ENCODE peak calls at places on chromosomes 2 and 18, in six cellular contexts. H is choroid plexus epithelial cell, F is A549, S is endodermal cell, B is endothelial cell of umbilical vein, J is stomach. O is an unnamed sample.

GRCh38 chr18:60675801-60676200 is 303.2 kb upstream of the MC4R start:
- DNase-seq in H (no peak), F (no peak), S (no peak), B (no peak), J (peak; percentile 64), O (no peak)

GRCh38 chr2:50831666-50832065 is 200.3 kb downstream of the NRXN1 start:
- DNase-seq in H (no peak), F (no peak), S (no peak), B (no peak), J (no peak), O (no peak)

GRCh38 chr2:231890896-231891513 is 35.2 kb downstream of the NPPC start:
- DNase-seq in H (no peak), F (no peak), S (no peak), B (peak; percentile 13), J (no peak), O (no peak)

GRCh38 chr2:78290581-78291214 is 734.8 kb upstream of the REG3G start:
- DNase-seq in H (no peak), F (no peak), S (no peak), B (no peak), J (no peak), O (no peak)

GRCh38 chr2:181022652-181023051 is 42.2 kb downstream of the UBE2E3 start:
- DNase-seq in H (no peak), F (no peak), S (no peak), B (no peak), J (no peak), O (no peak)

GRCh38 chr2:50181212-50181611 is 850.7 kb downstream of the NRXN1 start:
- DNase-seq in H (no peak), F (no peak), S (no peak), B (no peak), J (no peak), O (no peak)

GRCh38 chr2:40043191-40043590 is 264.1 kb upstream of the THUMPD2 start:
- DNase-seq in H (peak; percentile 14), F (no peak), S (no peak), B (no peak), J (no peak), O (no peak)

GRCh38 chr2:96914332-96914731 is 44.5 kb upstream of the SEMA4C start:
- DNase-seq in H (no peak), F (no peak), S (no peak), B (no peak), J (no peak), O (no peak)

GRCh38 chr2:136238552-136239346 is 120.8 kb upstream of the CXCR4 start:
- DNase-seq in H (peak; percentile 71), F (no peak), S (peak; percentile 56), B (peak; percentile 89), J (no peak), O (no peak)

GRCh38 chr18:58694221-58694620 is 23.0 kb downstream of the MALT1 start:
- DNase-seq in H (no peak), F (no peak), S (no peak), B (no peak), J (no peak), O (no peak)

GRCh38 chr18:52152036-52152435 is 188.0 kb upstream of the DCC start:
- DNase-seq in H (peak; percentile 2), F (no peak), S (no peak), B (no peak), J (no peak), O (no peak)

GRCh38 chr2:98869868-98870267 is 66.2 kb downstream of the CRACDL start:
- DNase-seq in H (no peak), F (no peak), S (no peak), B (no peak), J (peak; percentile 91), O (no peak)

GRCh38 chr2:109222422-109222821 is 93.4 kb downstream of the SH3RF3 start:
- DNase-seq in H (no peak), F (no peak), S (no peak), B (no peak), J (no peak), O (no peak)

GRCh38 chr2:30046396-30046795 is 100.4 kb upstream of the YPEL5 start:
- DNase-seq in H (no peak), F (no peak), S (no peak), B (no peak), J (no peak), O (no peak)

GRCh38 chr2:73931531-73932500 is 5.1 kb downstream of the DGUOK start:
- DNase-seq in H (peak; percentile 47), F (no peak), S (no peak), B (no peak), J (no peak), O (no peak)

GRCh38 chr2:28219134-28219533 is 173.5 kb upstream of the FOSL2 start:
- DNase-seq in H (peak; percentile 29), F (no peak), S (no peak), B (no peak), J (no peak), O (no peak)

GRCh38 chr2:85504434-85505261 is 34.3 kb upstream of the MAT2A start:
- DNase-seq in H (peak; percentile 81), F (peak; percentile 59), S (no peak), B (peak; percentile 96), J (peak; percentile 26), O (no peak)

GRCh38 chr2:6977786-6978185 is 60.6 kb downstream of the RNF144A start:
- DNase-seq in H (no peak), F (no peak), S (no peak), B (no peak), J (no peak), O (no peak)

GRCh38 chr2:202373490-202373889 is 2.6 kb upstream of the BMPR2 start:
- DNase-seq in H (peak; percentile 7), F (no peak), S (peak; percentile 37), B (peak; percentile 82), J (no peak), O (no peak)

GRCh38 chr2:178320011-178320410 is 125.7 kb downstream of the OSBPL6 start:
- DNase-seq in H (no peak), F (no peak), S (no peak), B (no peak), J (no peak), O (no peak)

GRCh38 chr2:68675470-68675869 is 32.1 kb downstream of the PROKR1 start:
- DNase-seq in H (no peak), F (no peak), S (no peak), B (no peak), J (no peak), O (no peak)

GRCh38 chr2:228689049-228689448 is 507.6 kb upstream of the SPHKAP start:
- DNase-seq in H (peak; percentile 40), F (no peak), S (peak; percentile 88), B (no peak), J (no peak), O (no peak)

GRCh38 chr2:237702439-237703397 is 75.3 kb downstream of the LRRFIP1 start:
- DNase-seq in H (peak; percentile 83), F (no peak), S (peak; percentile 86), B (peak; percentile 77), J (peak; percentile 65), O (no peak)

GRCh38 chr18:22286576-22286975 is 117.2 kb downstream of the GATA6 start:
- DNase-seq in H (no peak), F (no peak), S (no peak), B (peak; percentile 37), J (peak; percentile 75), O (peak; percentile 73)

GRCh38 chr2:133422946-133423345 is 145.3 kb downstream of the NCKAP5 start:
- DNase-seq in H (peak; percentile 76), F (no peak), S (peak; percentile 62), B (no peak), J (no peak), O (no peak)
- H3K4me3 ChIP-seq in H (no peak overlapping the region), F (no peak overlapping the region), S (no peak overlapping the region), B (no peak overlapping the region), J (no peak overlapping the region), O (no peak overlapping the region)

GRCh38 chr18:6055711-6056110 is 160.4 kb upstream of the TMEM200C start:
- DNase-seq in H (peak; percentile 44), F (peak; percentile 6), S (no peak), B (peak; percentile 79), J (no peak), O (no peak)
- H3K4me3 ChIP-seq in H (peak overlapping the region; percentile 14), F (no peak overlapping the region), S (no peak overlapping the region), B (peak overlapping the region; percentile 20), J (no peak overlapping the region), O (no peak overlapping the region)

GRCh38 chr2:86788881-86789686 is 1.6 kb downstream of the CD8A start:
- DNase-seq in H (no peak), F (no peak), S (peak; percentile 87), B (no peak), J (no peak), O (no peak)
- H3K4me3 ChIP-seq in H (no peak overlapping the region), F (peak overlapping the region; percentile 31), S (no peak overlapping the region), B (no peak overlapping the region), J (peak overlapping the region; percentile 39), O (peak overlapping the region; percentile 38)

GRCh38 chr2:43333656-43334144 is 107.3 kb upstream of the ZFP36L2 start:
- DNase-seq in H (peak; percentile 82), F (no peak), S (no peak), B (peak; percentile 36), J (no peak), O (no peak)
- H3K4me3 ChIP-seq in H (no peak overlapping the region), F (no peak overlapping the region), S (no peak overlapping the region), B (no peak overlapping the region), J (no peak overlapping the region), O (no peak overlapping the region)

GRCh38 chr2:216537366-216537765 is 38.7 kb downstream of the RPL37A start:
- DNase-seq in H (no peak), F (no peak), S (no peak), B (no peak), J (no peak), O (no peak)

GRCh38 chr2:216535454-216535995 is 36.9 kb downstream of the RPL37A start:
- DNase-seq in H (peak; percentile 96), F (no peak), S (peak; percentile 44), B (peak; percentile 96), J (no peak), O (no peak)

GRCh38 chr2:216538538-216538937 is 39.9 kb downstream of the RPL37A start:
- DNase-seq in H (no peak), F (no peak), S (no peak), B (no peak), J (no peak), O (no peak)

GRCh38 chr2:216534809-216535208 is 36.2 kb downstream of the RPL37A start:
- DNase-seq in H (no peak), F (no peak), S (no peak), B (no peak), J (no peak), O (no peak)

GRCh38 chr2:216536725-216537124 is 38.1 kb downstream of the RPL37A start:
- DNase-seq in H (peak; percentile 80), F (no peak), S (peak; percentile 32), B (no peak), J (no peak), O (no peak)
- H3K4me3 ChIP-seq in H (no peak overlapping the region), F (no peak overlapping the region), S (no peak overlapping the region), B (no peak overlapping the region), J (no peak overlapping the region), O (no peak overlapping the region)

O was measured in Peyer's patch.